ENCODE peak calls at places on chromosome 20, in ten cellular contexts. M is psoas muscle, K is upper lobe of right lung, A is SJCRH30, U is WERI-Rb-1, E is small intestine, R is PC-9, X is left ventricle myocardium inferior, J is lower lobe of right lung, S is adrenal gland. G is an unnamed sample.
A peak's percentile ranks its signal among the peaks of the same experiment; 100 is the strongest.

GRCh38 chr20:7695622-7696021 is 244.6 kb downstream of the HAO1 start:
- DNase-seq in K (no peak), J (no peak), A (peak; percentile 2), M (no peak), U (no peak), E (no peak), R (no peak), S (no peak), X (no peak), G (no peak)

GRCh38 chr20:52192296-52193007 is 873 bp upstream of the ZFP64 start:
- DNase-seq in M (no peak), A (peak; percentile 56), X (peak; percentile 45), U (peak; percentile 65), K (peak; percentile 66), J (peak; percentile 57), R (no peak), E (peak; percentile 44), S (peak; percentile 50), G (peak; percentile 67)

GRCh38 chr20:32477594-32478512 is 107.3 kb downstream of the NOL4L start:
- DNase-seq in U (no peak), K (no peak), S (peak; percentile 70), X (peak; percentile 14), J (no peak), E (peak; percentile 55), M (peak; percentile 46), A (no peak), R (no peak), G (peak; percentile 47)

GRCh38 chr20:47993035-47993755 is 207.9 kb upstream of the SULF2 start:
- DNase-seq in U (no peak), X (no peak), S (no peak), M (no peak), K (no peak), E (no peak), J (no peak), A (no peak), R (no peak), G (no peak)

GRCh38 chr20:48002517-48002970 is 217.3 kb upstream of the SULF2 start:
- DNase-seq in E (no peak), S (no peak), A (no peak), K (no peak), R (peak; percentile 40), U (no peak), J (no peak), M (no peak), X (no peak), G (no peak)

GRCh38 chr20:37920270-37920669 is 17.3 kb downstream of the VSTM2L start:
- DNase-seq in J (no peak), R (no peak), A (peak; percentile 44), E (no peak), K (no peak), X (no peak), M (no peak), U (no peak), S (no peak), G (no peak)

GRCh38 chr20:38330638-38331037 is 15.6 kb upstream of the LBP start:
- DNase-seq in M (no peak), R (no peak), E (no peak), K (no peak), U (no peak), X (no peak), J (no peak), S (no peak), A (no peak), G (no peak)

GRCh38 chr20:53896647-53897046 is 173.7 kb downstream of the BCAS1 start:
- DNase-seq in J (no peak), U (no peak), R (no peak), X (no peak), E (no peak), M (no peak), S (no peak), A (no peak), K (no peak), G (no peak)

DNA sequence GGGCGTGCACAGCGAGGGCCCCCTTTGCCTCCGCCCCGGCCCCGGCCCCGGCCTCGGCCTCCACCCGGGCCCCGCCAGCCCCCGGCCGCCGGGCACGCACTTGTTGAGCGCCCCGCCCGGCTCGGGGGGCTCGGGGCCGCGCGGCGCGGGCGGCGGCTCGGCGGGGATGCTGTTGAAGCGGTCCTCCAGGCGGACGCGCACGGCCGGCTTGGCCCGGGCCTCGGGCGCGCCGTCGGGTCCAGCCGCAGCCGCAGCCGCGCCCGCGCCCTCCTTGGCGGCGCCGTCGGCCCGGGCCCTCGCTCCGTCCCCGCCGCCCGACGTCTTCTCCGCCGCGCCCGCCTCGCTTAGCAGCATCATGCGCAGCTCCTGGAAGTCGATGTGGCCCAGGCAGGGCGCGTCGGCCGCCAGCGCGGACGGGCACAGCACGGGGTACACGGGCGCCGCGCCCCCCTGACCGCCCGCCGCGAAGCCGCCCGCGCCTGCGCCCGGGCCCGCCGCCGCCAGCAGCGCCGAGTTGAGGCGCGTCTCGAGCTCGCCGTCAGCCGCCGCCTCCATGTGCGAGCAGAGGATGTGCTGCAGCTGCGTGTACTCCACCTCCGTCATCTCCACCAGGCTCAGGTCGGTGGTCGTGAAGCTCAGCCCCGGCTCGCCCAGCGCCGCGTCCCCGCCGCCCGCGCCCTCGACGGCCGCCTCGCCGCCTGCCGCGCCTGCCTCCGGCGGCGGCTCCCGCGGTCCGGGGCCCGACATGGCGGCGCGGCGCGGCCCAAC is 514 bp downstream of the TCFL5 start:
- DNase-seq in X (no peak), A (peak; percentile 61), K (peak; percentile 73), U (no peak), S (no peak), E (no peak), R (no peak), J (no peak), M (peak; percentile 70), G (peak; percentile 88)
- H3K4me3 ChIP-seq in X (peak overlapping the region; percentile 65), A (peak overlapping the region; percentile 62), K (peak overlapping the region; percentile 44), U (peak overlapping the region; percentile 51), S (no peak overlapping the region), E (peak overlapping the region; percentile 72), R (peak overlapping the region; percentile 54), J (peak overlapping the region; percentile 51), M (peak overlapping the region; percentile 59), G (peak overlapping the region; percentile 65)

GRCh38 chr20:821083-822065 is 12.1 kb upstream of the FAM110A start:
- DNase-seq in X (no peak), R (no peak), U (no peak), A (no peak), K (peak; percentile 47), E (no peak), M (no peak), J (no peak), S (no peak), G (no peak)

GRCh38 chr20:824916-825315 is 8.6 kb upstream of the FAM110A start:
- DNase-seq in M (no peak), E (no peak), K (peak; percentile 10), X (no peak), R (no peak), J (no peak), U (no peak), S (peak; percentile 12), A (no peak), G (no peak)

GRCh38 chr20:824490-824889 is 9.0 kb upstream of the FAM110A start:
- DNase-seq in K (peak; percentile 10), E (no peak), J (no peak), X (no peak), S (peak; percentile 6), M (no peak), R (no peak), A (no peak), U (no peak), G (no peak)

GRCh38 chr20:822651-823325 is 10.7 kb upstream of the FAM110A start:
- DNase-seq in M (no peak), R (no peak), X (no peak), S (peak; percentile 9), E (no peak), J (no peak), A (no peak), U (no peak), K (peak; percentile 40), G (peak; percentile 52)

GRCh38 chr20:823326-823902 is 10.1 kb upstream of the FAM110A start:
- DNase-seq in A (no peak), R (no peak), E (peak; percentile 82), M (no peak), K (peak; percentile 37), J (no peak), U (no peak), X (no peak), S (peak; percentile 12), G (no peak)
- H3K27me3 ChIP-seq in A (no peaks in the 10 kb centered on the region), R (no peaks in the 10 kb centered on the region), E (no peaks in the 10 kb centered on the region), M (no peaks in the 10 kb centered on the region), K (no peaks in the 10 kb centered on the region), J (no peaks in the 10 kb centered on the region), U (no peaks in the 10 kb centered on the region), X (no peaks in the 10 kb centered on the region), S (no peaks in the 10 kb centered on the region), G (no peaks in the 10 kb centered on the region)

GRCh38 chr20:41086402-41087324 is 50.7 kb upstream of the PLCG1 start:
- DNase-seq in E (no peak), A (peak; percentile 39), X (no peak), U (no peak), S (no peak), J (no peak), M (no peak), R (peak; percentile 87), K (no peak), G (no peak)

GRCh38 chr20:41087325-41087685 is 50.0 kb upstream of the PLCG1 start:
- DNase-seq in S (no peak), K (no peak), E (no peak), R (peak; percentile 81), U (no peak), M (no peak), J (no peak), A (no peak), X (no peak), G (no peak)

GRCh38 chr20:41085606-41086005 is 51.7 kb upstream of the PLCG1 start:
- DNase-seq in M (no peak), X (no peak), E (no peak), R (no peak), J (no peak), K (no peak), U (no peak), S (no peak), A (no peak), G (no peak)

GRCh38 chr20:41089555-41089954 is 47.8 kb upstream of the PLCG1 start:
- DNase-seq in U (no peak), R (no peak), A (no peak), E (no peak), J (no peak), X (no peak), K (no peak), S (no peak), M (no peak), G (no peak)

GRCh38 chr20:41087777-41088176 is 49.6 kb upstream of the PLCG1 start:
- DNase-seq in X (no peak), J (no peak), K (no peak), S (no peak), M (no peak), A (no peak), E (no peak), R (no peak), U (no peak), G (no peak)
- H3K36me3 ChIP-seq in X (peaks cover 81% of the 10 kb centered on the region), J (peaks cover 68% of the 10 kb centered on the region), K (peaks cover 67% of the 10 kb centered on the region), S (peaks cover 38% of the 10 kb centered on the region), M (peaks cover 3% of the 10 kb centered on the region), A (peaks cover 83% of the 10 kb centered on the region), E (peaks cover 4% of the 10 kb centered on the region), R (peaks cover 36% of the 10 kb centered on the region), U (peaks cover 55% of the 10 kb centered on the region), G (peaks cover 11% of the 10 kb centered on the region)

GRCh38 chr20:61299088-61299487 is 47.0 kb downstream of the CDH4 start:
- DNase-seq in S (no peak), R (no peak), U (no peak), X (no peak), E (no peak), A (no peak), K (no peak), M (no peak), J (no peak), G (peak; percentile 54)

GRCh38 chr20:61299613-61300012 is 47.6 kb downstream of the CDH4 start:
- DNase-seq in K (no peak), A (no peak), S (no peak), X (no peak), M (no peak), J (no peak), E (no peak), R (no peak), U (no peak), G (no peak)

GRCh38 chr20:61300741-61301140 is 48.7 kb downstream of the CDH4 start:
- DNase-seq in X (no peak), M (no peak), S (no peak), A (no peak), U (no peak), K (no peak), J (no peak), E (no peak), R (no peak), G (peak; percentile 51)

GRCh38 chr20:61301995-61302525 is 50.0 kb downstream of the CDH4 start:
- DNase-seq in J (no peak), X (no peak), E (no peak), A (no peak), S (no peak), M (no peak), U (no peak), R (no peak), K (no peak), G (peak; percentile 52)

DNA sequence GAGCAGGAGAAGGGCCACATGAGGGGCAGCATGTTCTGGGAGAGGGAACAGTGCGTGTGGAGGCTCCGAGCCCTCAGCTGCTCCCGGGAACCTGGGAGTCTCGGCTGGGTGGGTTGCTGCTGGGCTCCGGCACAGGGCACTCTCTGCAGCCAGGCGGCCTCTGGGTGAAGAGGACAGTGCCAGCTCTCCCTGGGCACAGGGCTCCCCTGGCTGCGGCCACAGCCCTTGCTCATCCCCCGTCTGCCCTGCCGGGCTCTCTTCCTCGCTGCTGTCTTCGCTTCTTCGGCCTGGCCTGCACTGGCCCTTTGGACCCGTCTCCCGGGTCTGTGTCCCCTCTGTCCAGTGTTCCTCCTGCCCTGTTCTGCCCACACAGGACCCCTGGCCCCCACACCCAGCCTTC is 48.2 kb downstream of the CDH4 start:
- DNase-seq in E (no peak), J (no peak), X (no peak), R (no peak), A (no peak), S (no peak), K (no peak), M (no peak), U (no peak), G (peak; percentile 43)
- H3K4me3 ChIP-seq in E (no peak overlapping the region), J (no peak overlapping the region), X (no peak overlapping the region), R (no peak overlapping the region), A (no peak overlapping the region), S (no peak overlapping the region), K (no peak overlapping the region), M (no peak overlapping the region), U (no peak overlapping the region), G (no peak overlapping the region)

G was measured in H7.